ENCODE peak calls at places on chromosome 19, in six cellular contexts. W is neural progenitor cell; O is CD8-positive, alpha-beta T cell; C is psoas muscle; J is OCI-LY7; M is fibroblast of lung. L is an unnamed sample. For H3K4me1, the result is how much of the 10 kb centered on the place peaks cover.

GRCh38 chr19:16516381-16516780 is 20.2 kb downstream of the C19orf44 start:
- DNase-seq in O (no peak), C (no peak), J (no peak), W (no peak), M (no peak), L (no peak)

GRCh38 chr19:38892841-38893240 is 6.6 kb downstream of the SIRT2 start:
- DNase-seq in W (no peak), J (no peak), O (no peak), M (no peak), C (no peak), L (no peak)

GRCh38 chr19:38001158-38001781 is 94.3 kb downstream of the SIPA1L3 start:
- DNase-seq in C (no peak), J (no peak), W (no peak), O (no peak), M (no peak), L (no peak)

GRCh38 chr19:33928458-33928950 is 131.8 kb downstream of the KCTD15 start:
- DNase-seq in W (no peak), J (no peak), O (no peak), C (no peak), M (no peak), L (no peak)

GRCh38 chr19:47351545-47351944 is 2.4 kb downstream of the DHX34 start:
- DNase-seq in O (no peak), W (peak), M (peak), J (peak), C (no peak), L (no peak)

GRCh38 chr19:19064811-19065745 is 1.3 kb downstream of the SLC25A42 start:
- DNase-seq in O (peak), J (peak), C (no peak), M (no peak), W (no peak), L (no peak)

GRCh38 chr19:33039815-33040214 is 24.9 kb downstream of the RHPN2 start:
- DNase-seq in J (no peak), C (no peak), M (no peak), W (no peak), O (no peak), L (no peak)

GRCh38 chr19:765179-765738 is 14.3 kb downstream of the MISP start:
- DNase-seq in W (no peak), O (no peak), J (no peak), M (no peak), C (no peak), L (no peak)

GRCh38 chr19:18408053-18408476 is 10.6 kb upstream of the LRRC25 start:
- DNase-seq in C (peak), W (peak), M (no peak), J (peak), O (no peak), L (no peak)

GRCh38 chr19:39335168-39335567 is 675 bp downstream of the GMFG start:
- DNase-seq in C (no peak), O (peak), W (no peak), J (no peak), M (no peak), L (no peak)

GRCh38 chr19:38455031-38455430 is 21.5 kb downstream of the RYR1 start:
- DNase-seq in J (peak), M (peak), W (peak), C (no peak), O (no peak), L (no peak)

GRCh38 chr19:8194528-8195275 is 14.5 kb upstream of the CERS4 start:
- DNase-seq in C (peak), J (peak), W (no peak), M (no peak), O (peak), L (no peak)

GRCh38 chr19:12648088-12648487 is 18.5 kb downstream of the MAN2B1 start:
- DNase-seq in O (no peak), J (no peak), W (no peak), C (no peak), M (no peak), L (peak)
- TF ChIP-seq CTCF in O (no peak), J (peak), W (peak), C (no peak), M (peak), L (no peak)

GRCh38 chr19:14432817-14433453 is at the start of gene PKN1:
- DNase-seq in J (peak), C (peak), M (peak), W (peak), O (no peak), L (peak)

GRCh38 chr19:14434157-14434501 is 1.0 kb downstream of the PKN1 start:
- DNase-seq in C (no peak), J (peak), O (no peak), M (no peak), W (no peak), L (peak)

GRCh38 chr19:14435320-14436050 is 2.4 kb downstream of the PKN1 start:
- DNase-seq in C (no peak), W (no peak), J (no peak), O (no peak), M (no peak), L (no peak)

GRCh38 chr19:14434543-14435319 is 1.6 kb downstream of the PKN1 start:
- DNase-seq in J (no peak), C (peak), W (no peak), M (peak), O (peak), L (peak)

DNA sequence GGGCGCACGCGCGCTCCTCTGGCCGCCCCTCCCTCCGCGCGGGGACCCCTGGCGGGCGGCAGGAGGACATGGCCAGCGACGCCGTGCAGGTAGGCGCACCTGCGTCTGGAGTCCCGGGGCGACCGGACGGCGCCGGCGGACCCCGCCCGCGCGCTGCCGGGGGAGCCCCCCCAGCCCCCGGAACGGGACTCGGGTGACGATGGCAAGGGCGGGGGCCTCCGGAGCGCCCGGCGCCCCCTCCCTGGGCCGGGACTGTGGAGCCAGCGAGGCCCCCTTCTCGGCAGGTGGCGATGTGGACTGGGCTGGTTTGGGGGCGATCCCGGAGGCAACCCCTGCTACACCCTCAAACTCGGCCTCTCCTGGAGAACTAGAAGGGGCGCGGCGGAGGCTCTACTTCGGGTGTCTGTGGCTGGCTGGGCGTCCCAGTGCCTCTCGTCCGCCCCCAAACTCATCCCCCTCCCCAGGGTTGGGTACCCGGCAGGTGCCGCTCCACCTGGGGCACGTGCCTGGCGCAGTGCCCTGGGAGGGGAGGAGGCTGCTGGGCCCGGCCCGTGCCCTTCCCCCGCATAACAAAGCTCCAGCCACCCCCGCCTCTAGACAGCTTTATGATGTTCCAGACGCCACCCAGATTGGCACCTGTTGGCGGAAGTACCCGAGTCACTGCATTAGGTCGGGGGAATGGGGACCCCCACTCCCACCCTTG is 499 bp downstream of the PKN1 start:
- DNase-seq in W (peak), O (peak), C (no peak), J (peak), M (no peak), L (peak)
- H3K4me1 ChIP-seq in W (under half), O (under half), C (under half), J (under half), M (under half), L (under half)

GRCh38 chr19:2188708-2189385 is 25.1 kb downstream of the DOT1L start:
- DNase-seq in W (no peak), J (no peak), O (no peak), M (peak), C (no peak), L (no peak)

GRCh38 chr19:2186071-2186846 is 22.5 kb downstream of the DOT1L start:
- DNase-seq in M (peak), J (no peak), C (peak), W (peak), O (no peak), L (peak)

GRCh38 chr19:2185734-2186070 is 22.0 kb downstream of the DOT1L start:
- DNase-seq in W (no peak), J (no peak), O (no peak), M (no peak), C (no peak), L (no peak)

GRCh38 chr19:2184422-2185012 is 20.8 kb downstream of the DOT1L start:
- DNase-seq in W (no peak), J (no peak), O (no peak), M (no peak), C (no peak), L (no peak)

GRCh38 chr19:2187164-2187563 is 23.4 kb downstream of the DOT1L start:
- DNase-seq in C (no peak), J (no peak), M (no peak), W (no peak), O (no peak), L (no peak)
- H3K27ac ChIP-seq in C (peak), J (no peak), M (peak), W (no peak), O (no peak), L (peak)

GRCh38 chr19:40605201-40605971 is 4.2 kb downstream of the LTBP4 start:
- DNase-seq in M (peak), O (peak), W (peak), C (peak), J (peak), L (peak)

GRCh38 chr19:40607311-40607871 is 6.2 kb downstream of the LTBP4 start:
- DNase-seq in M (no peak), J (no peak), W (peak), O (no peak), C (no peak), L (no peak)

GRCh38 chr19:40603071-40603718 is 2.0 kb downstream of the LTBP4 start:
- DNase-seq in J (no peak), O (no peak), M (no peak), C (no peak), W (peak), L (no peak)

GRCh38 chr19:40604647-40605200 is 3.6 kb downstream of the LTBP4 start:
- DNase-seq in C (no peak), J (peak), O (no peak), W (peak), M (no peak), L (peak)

DNA sequence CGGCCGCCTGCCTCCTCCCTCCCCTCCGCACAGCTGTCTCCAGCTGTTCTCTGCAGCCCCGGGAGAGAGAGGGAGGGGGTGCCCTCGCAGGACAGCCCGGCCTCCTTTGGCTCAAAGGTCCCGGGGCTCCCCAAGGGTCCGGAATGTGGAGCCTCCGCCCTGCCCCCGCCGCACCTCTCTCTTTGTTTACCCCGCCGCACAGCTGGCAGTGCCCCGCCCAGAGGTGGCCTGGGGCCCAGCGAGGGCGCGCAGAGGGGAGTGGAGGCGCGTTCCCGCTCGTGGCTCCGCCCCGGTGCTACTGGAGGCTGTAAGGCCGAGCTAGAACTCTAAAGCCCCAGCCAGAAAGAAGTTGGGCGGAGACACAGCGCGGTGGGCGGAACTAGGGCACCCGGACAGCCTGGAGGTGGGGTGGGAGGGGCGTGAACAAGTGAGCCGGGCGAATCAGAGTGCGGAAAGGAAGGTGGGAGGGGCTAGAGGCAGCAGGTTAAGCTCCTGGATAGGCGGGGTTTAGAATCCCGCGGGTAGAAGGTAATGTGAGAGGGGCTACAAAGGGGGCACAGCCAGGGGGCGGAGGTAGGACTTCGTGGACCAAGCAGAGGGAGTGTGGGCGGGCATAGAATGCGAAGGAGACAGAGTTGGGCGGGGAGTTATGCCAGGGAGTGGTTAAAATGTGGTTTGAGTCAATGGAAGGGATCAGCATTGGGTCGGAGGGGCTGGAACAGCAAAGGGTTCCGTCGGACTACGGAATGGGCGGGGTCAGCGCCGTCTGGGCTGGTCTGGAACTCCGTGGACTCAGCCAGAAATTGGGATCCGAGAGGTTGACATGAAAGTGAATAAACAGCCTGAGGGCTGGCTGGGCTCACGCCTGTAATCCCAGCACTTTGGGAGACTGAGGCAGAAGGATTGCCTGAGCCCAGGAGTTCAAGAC is 2.8 kb downstream of the LTBP4 start:
- DNase-seq in J (peak), C (peak), O (peak), M (peak), W (peak), L (peak)
- TF ChIP-seq CTCF in J (no peak), C (no peak), O (no peak), M (no peak), W (no peak), L (peak)

GRCh38 chr19:4058696-4059492 is 7.8 kb downstream of the ZBTB7A start:
- DNase-seq in M (no peak), O (no peak), J (no peak), C (peak), W (no peak), L (no peak)

GRCh38 chr19:4059493-4059880 is 7.2 kb downstream of the ZBTB7A start:
- DNase-seq in M (no peak), C (no peak), J (no peak), W (no peak), O (no peak), L (no peak)

GRCh38 chr19:4061178-4061682 is 5.5 kb downstream of the ZBTB7A start:
- DNase-seq in M (no peak), W (no peak), J (peak), O (peak), C (peak), L (peak)

GRCh38 chr19:4060621-4061177 is 6.0 kb downstream of the ZBTB7A start:
- DNase-seq in J (no peak), W (no peak), C (no peak), O (no peak), M (no peak), L (no peak)

GRCh38 chr19:4059931-4060620 is 6.6 kb downstream of the ZBTB7A start:
- DNase-seq in C (peak), J (peak), O (peak), M (no peak), W (no peak), L (peak)
- H3K4me1 ChIP-seq in C (half or more), J (under half), O (half or more), M (half or more), W (under half), L (half or more)

GRCh38 chr19:11581740-11582139 is 4.3 kb upstream of the ACP5 start:
- DNase-seq in M (no peak), J (peak), W (no peak), O (peak), C (no peak), L (no peak)
- H3K27ac ChIP-seq in M (no peak), J (peak), W (no peak), O (peak), C (no peak), L (peak)

GRCh38 chr19:29758863-29759262 is 43.8 kb upstream of the C19orf12 start:
- DNase-seq in J (no peak), M (no peak), W (no peak), C (no peak), O (no peak), L (no peak)

GRCh38 chr19:29753934-29754305 is 38.9 kb upstream of the C19orf12 start:
- DNase-seq in W (no peak), C (no peak), O (no peak), M (no peak), J (no peak), L (no peak)

GRCh38 chr19:29759359-29759758 is 44.3 kb upstream of the C19orf12 start:
- DNase-seq in C (no peak), O (no peak), M (no peak), J (no peak), W (no peak), L (no peak)

GRCh38 chr19:29760752-29761502 is 45.9 kb upstream of the C19orf12 start:
- DNase-seq in W (no peak), M (no peak), C (no peak), J (no peak), O (no peak), L (no peak)

DNA sequence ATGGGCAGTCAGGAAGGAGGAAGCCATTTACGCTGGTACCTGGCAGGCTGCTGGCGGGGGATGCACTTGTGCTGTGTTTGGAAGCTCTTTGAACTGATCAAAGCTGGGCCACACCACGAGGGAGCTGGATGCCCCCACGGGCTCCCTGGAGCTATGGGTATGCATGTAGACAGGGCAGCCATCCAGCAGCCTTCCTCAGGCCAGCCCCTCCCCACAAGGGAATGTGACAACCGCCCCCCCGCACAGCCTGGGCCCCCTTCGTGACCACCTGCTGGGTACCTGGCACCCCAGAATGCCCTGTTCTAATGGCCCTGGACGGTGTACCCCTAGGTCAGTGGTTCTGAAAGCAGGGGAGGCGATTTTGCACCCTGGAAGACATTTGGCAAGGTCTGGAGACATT is 42.5 kb upstream of the C19orf12 start:
- DNase-seq in C (no peak), W (no peak), O (no peak), J (no peak), M (no peak), L (no peak)
- TF ChIP-seq CTCF in C (no peak), W (no peak), O (no peak), J (no peak), M (no peak), L (no peak)

GRCh38 chr19:40600086-40600917 is 867 bp upstream of the LTBP4 start:
- DNase-seq in W (peak), C (peak), J (no peak), M (no peak), O (no peak), L (peak)

GRCh38 chr19:40599331-40600085 is 1.7 kb upstream of the LTBP4 start:
- DNase-seq in W (peak), O (no peak), M (peak), J (no peak), C (peak), L (peak)

GRCh38 chr19:40598121-40598917 is 2.9 kb upstream of the LTBP4 start:
- DNase-seq in W (peak), M (peak), J (peak), C (peak), O (peak), L (peak)

GRCh38 chr19:40598918-40599307 is 2.3 kb upstream of the LTBP4 start:
- DNase-seq in C (no peak), J (no peak), W (no peak), O (no peak), M (no peak), L (no peak)

DNA sequence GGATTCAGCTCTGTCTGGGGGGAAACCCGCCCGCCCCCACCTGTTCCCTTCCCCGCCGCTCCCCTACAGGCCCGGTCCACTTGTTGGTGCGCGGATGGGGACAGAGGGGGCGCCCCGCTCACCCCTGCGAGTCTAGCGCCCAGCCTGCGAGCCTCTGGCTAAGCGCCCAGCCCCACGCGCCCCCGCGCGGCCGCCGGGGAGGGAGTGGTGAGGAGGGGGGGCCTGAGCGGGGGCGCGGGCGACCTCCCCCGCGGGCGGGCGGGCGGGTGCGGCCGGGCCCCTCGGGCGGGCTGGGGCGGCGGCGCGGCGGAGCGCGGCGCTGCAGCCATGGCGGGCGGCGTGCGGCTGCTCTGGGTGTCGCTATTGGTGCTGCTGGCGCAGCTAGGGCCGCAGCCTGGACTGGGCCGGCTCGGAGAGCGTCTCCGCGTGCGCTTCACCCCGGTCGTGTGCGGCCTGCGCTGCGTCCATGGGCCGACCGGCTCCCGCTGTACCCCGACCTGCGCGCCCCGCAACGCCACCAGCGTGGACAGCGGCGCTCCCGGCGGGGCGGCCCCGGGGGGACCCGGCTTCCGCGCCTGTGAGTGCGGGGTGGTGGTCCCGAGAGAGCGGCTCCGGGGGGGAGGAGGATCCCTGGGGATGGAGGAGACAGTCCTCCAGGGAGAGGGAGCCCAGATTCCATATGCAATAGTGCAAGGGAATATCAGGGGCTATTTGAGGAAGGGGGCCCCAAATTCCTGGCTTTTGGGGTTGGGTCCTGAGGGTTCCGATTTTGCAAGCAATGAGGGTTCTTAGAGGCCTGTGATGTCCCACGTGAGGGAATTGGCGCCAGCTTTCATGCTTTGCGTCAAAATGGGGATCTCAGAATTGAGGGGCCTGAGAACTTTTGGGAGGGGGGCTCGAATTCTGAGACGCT is at the start of gene LTBP4:
- DNase-seq in C (peak), O (no peak), M (peak), J (no peak), W (peak), L (peak)
- H3K4me1 ChIP-seq in C (under half), O (half or more), M (under half), J (half or more), W (half or more), L (under half)

GRCh38 chr19:2683430-2683995 is 19.0 kb downstream of the GNG7 start:
- DNase-seq in O (no peak), M (no peak), W (no peak), J (no peak), C (no peak), L (no peak)

GRCh38 chr19:2679439-2679838 is 23.1 kb downstream of the GNG7 start:
- DNase-seq in M (no peak), O (no peak), C (no peak), J (no peak), W (no peak), L (no peak)

GRCh38 chr19:2675892-2676291 is 26.6 kb downstream of the GNG7 start:
- DNase-seq in J (no peak), W (no peak), O (no peak), C (no peak), M (no peak), L (no peak)

GRCh38 chr19:2680808-2681207 is 21.7 kb downstream of the GNG7 start:
- DNase-seq in M (no peak), J (peak), O (no peak), C (no peak), W (no peak), L (no peak)

GRCh38 chr19:2678043-2678671 is 24.3 kb downstream of the GNG7 start:
- DNase-seq in C (no peak), J (peak), O (no peak), W (no peak), M (no peak), L (no peak)
- H3K27ac ChIP-seq in C (no peak), J (no peak), O (no peak), W (no peak), M (no peak), L (no peak)

L was measured in uterus.